ENCODE peak calls at places on chromosomes 1 and 21, in six cellular contexts. P is progenitor cell of endocrine pancreas, Z is heart left ventricle, A is left ventricle myocardium inferior, S is GM13977, Q is AG09319. B is an unnamed sample.

GRCh38 chr1:226973371-226973897 is 33.3 kb downstream of the COQ8A start:
- DNase-seq in S (no peak), Q (no peak), Z (peak; percentile 79), P (no peak), A (peak; percentile 56), B (no peak)

GRCh38 chr21:45861156-45861870 is 120.3 kb upstream of the COL6A1 start:
- DNase-seq in Z (no peak), S (no peak), A (no peak), Q (no peak), P (no peak), B (no peak)

GRCh38 chr1:99305626-99306025 is 41.3 kb downstream of the PLPPR4 start:
- DNase-seq in Z (no peak), S (no peak), A (no peak), P (no peak), Q (no peak), B (no peak)

GRCh38 chr1:32748348-32748747 is 45.8 kb upstream of the SYNC start:
- DNase-seq in S (no peak), P (no peak), A (no peak), Q (no peak), Z (no peak), B (no peak)

GRCh38 chr1:108851567-108851966 is 5.3 kb downstream of the AKNAD1 start:
- DNase-seq in Q (no peak), Z (no peak), S (no peak), P (no peak), A (no peak), B (no peak)

GRCh38 chr1:202631076-202631923 is 79.0 kb downstream of the SYT2 start:
- DNase-seq in Z (no peak), A (no peak), P (no peak), S (no peak), Q (no peak), B (no peak)

GRCh38 chr1:204261746-204262505 is 48.1 kb upstream of the GOLT1A start:
- DNase-seq in S (no peak), Z (no peak), P (no peak), A (no peak), Q (no peak), B (no peak)

GRCh38 chr21:45612096-45613019 is 31.2 kb upstream of the PCBP3 start:
- DNase-seq in P (no peak), A (no peak), S (no peak), Z (no peak), Q (no peak), B (peak; percentile 1)

GRCh38 chr1:37951041-37951782 is 4.4 kb upstream of the INPP5B start:
- DNase-seq in Z (no peak), A (no peak), S (no peak), P (no peak), Q (no peak), B (no peak)

GRCh38 chr1:208935517-208936187 is 647.9 kb upstream of the CAMK1G start:
- DNase-seq in A (no peak), Q (no peak), Z (no peak), P (no peak), S (no peak), B (no peak)

GRCh38 chr1:162388615-162389014 is 7.1 kb downstream of the C1orf226 start:
- DNase-seq in P (no peak), Q (no peak), Z (no peak), A (no peak), S (peak; percentile 4), B (no peak)

GRCh38 chr1:220887868-220888664 is 8.8 kb downstream of the HLX start:
- DNase-seq in Z (no peak), S (peak; percentile 12), Q (no peak), A (no peak), P (no peak), B (no peak)

GRCh38 chr1:205064301-205064700 is 20.0 kb downstream of the TMEM81 start:
- DNase-seq in S (no peak), Z (no peak), A (no peak), Q (no peak), P (no peak), B (no peak)

GRCh38 chr1:229798558-229798957 is 172.5 kb downstream of the URB2 start:
- DNase-seq in P (no peak), Z (no peak), S (no peak), A (no peak), Q (no peak), B (no peak)

GRCh38 chr1:36156329-36157114 is 562 bp downstream of the MAP7D1 start:
- DNase-seq in A (peak; percentile 77), P (peak; percentile 59), S (peak; percentile 65), Q (no peak), Z (peak; percentile 85), B (peak; percentile 48)

GRCh38 chr1:235244969-235245592 is 82.9 kb downstream of the ARID4B start:
- DNase-seq in P (no peak), Z (no peak), A (no peak), S (no peak), Q (no peak), B (no peak)

GRCh38 chr21:15003463-15004135 is 61.2 kb downstream of the NRIP1 start:
- DNase-seq in Z (no peak), A (no peak), Q (no peak), P (no peak), S (no peak), B (no peak)

GRCh38 chr1:91325456-91325855 is 79.2 kb downstream of the HFM1 start:
- DNase-seq in Q (no peak), P (no peak), S (no peak), A (no peak), Z (no peak), B (no peak)

GRCh38 chr21:15645830-15646229 is 84.0 kb upstream of the USP25 start:
- DNase-seq in S (no peak), P (no peak), Z (no peak), A (no peak), Q (no peak), B (no peak)

GRCh38 chr1:178536844-178537371 is 24.0 kb downstream of the TEX35 start:
- DNase-seq in S (no peak), Q (peak; percentile 93), P (no peak), Z (peak; percentile 83), A (peak; percentile 71), B (no peak)

DNA sequence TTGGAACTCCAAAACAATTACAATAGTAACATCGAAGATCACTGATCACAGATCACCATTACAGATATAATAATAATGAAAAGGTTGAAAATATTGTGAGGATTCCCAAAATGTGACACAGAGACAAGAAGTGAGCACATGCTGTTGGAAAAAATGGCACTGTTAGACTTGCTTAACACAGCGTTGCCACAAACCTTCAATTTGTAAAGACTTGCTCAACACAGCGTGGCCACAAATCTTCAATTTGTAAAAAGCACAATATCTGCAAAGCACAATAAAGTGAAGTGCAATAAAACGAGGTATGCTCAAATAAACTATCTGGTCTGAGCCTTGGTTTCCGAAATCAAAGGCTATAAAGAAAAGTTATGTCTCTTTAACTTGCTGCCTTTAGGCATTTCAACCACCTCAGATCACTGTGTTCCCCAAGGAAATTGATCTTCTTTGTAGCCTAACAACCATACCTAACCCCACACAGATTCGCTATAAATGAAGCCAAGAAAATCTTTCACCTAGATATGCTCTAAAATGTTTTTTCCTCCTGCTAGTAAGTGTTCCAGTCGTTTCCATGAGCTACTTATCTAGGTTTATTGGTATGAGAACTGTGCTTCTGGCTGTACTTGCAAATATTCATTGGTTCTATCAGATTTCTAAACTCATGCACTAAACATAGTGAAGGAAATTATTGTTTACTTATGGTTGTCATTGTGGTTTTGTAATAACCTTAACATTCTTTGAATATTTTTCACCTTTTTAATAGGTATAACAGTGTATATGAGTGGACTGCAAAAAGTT is 13.1 kb upstream of the LPGAT1 start:
- DNase-seq in A (no peak), S (no peak), P (no peak), Q (no peak), Z (no peak), B (no peak)
- TF ChIP-seq CTCF in A (no peak), S (no peak), P (no peak), Q (no peak), Z (no peak), B (no peak)

GRCh38 chr1:119140177-119141019 is at the start of gene WARS2:
- DNase-seq in A (peak; percentile 94), Q (peak; percentile 93), Z (peak; percentile 97), S (peak; percentile 88), P (peak; percentile 91), B (peak; percentile 83)
- TF ChIP-seq CTCF in A (no peak), Q (peak; percentile 21), Z (no peak), S (peak; percentile 1), P (no peak), B (no peak)

GRCh38 chr21:28975401-28975800 is 17.3 kb downstream of the LTN1 start:
- DNase-seq in Z (no peak), A (no peak), P (no peak), S (no peak), Q (peak; percentile 71), B (no peak)

GRCh38 chr21:28974531-28975227 is 18.0 kb downstream of the LTN1 start:
- DNase-seq in Z (no peak), A (no peak), Q (no peak), P (no peak), S (no peak), B (no peak)

GRCh38 chr21:28971171-28971570 is 21.5 kb downstream of the LTN1 start:
- DNase-seq in Z (no peak), Q (no peak), S (no peak), A (no peak), P (no peak), B (no peak)

DNA sequence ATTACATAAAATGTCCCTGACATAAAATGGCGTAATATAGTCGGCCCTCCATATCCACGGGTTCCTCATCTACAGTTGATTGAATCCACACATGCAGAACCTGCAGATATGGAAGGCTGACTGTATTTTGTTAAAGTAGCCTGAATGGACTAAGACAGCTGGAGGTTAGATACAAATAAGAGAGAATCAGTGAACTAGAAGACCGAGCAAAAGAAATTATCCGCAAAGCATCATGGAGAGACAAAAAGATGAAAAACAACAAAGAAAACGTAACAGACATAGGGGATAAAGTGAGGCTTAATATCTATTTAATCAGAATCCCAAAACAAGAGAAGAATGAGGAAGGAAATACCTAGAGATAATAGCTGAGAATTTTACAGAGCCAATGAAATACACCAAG is 20.3 kb downstream of the LTN1 start:
- DNase-seq in Q (no peak), A (no peak), S (no peak), Z (no peak), P (no peak), B (no peak)
- TF ChIP-seq CTCF in Q (no peak), A (no peak), S (no peak), Z (no peak), P (no peak), B (no peak)

GRCh38 chr1:169108897-169109560 is 2.5 kb downstream of the ATP1B1 start:
- DNase-seq in P (no peak), Q (no peak), S (peak; percentile 56), Z (no peak), A (peak; percentile 21), B (no peak)
- TF ChIP-seq CTCF in P (peak; percentile 43), Q (no peak), S (peak; percentile 69), Z (no peak), A (peak; percentile 44), B (no peak)